ENCODE peak calls at places on chromosomes 6 and 20, in four cellular contexts. K is fibroblast of villous mesenchyme, P is breast epithelium, A is fibroblast of lung. I is an unnamed sample.

GRCh38 chr20:5670874-5671273 is 79.3 kb upstream of the SHLD1 start:
- DNase-seq in K (no peak), P (no peak), A (no peak), I (no peak)

GRCh38 chr6:13112921-13113320 is 215.4 kb downstream of the TBC1D7 start:
- DNase-seq in K (no peak), P (no peak), A (no peak), I (no peak)

GRCh38 chr6:109073344-109074235 is 21.1 kb downstream of the SESN1 start:
- DNase-seq in K (peak), P (no peak), A (peak), I (peak)

GRCh38 chr20:40276291-40276690 is 412.7 kb downstream of the MAFB start:
- DNase-seq in K (no peak), P (no peak), A (no peak), I (no peak)

GRCh38 chr6:46329568-46329967 is 158.8 kb upstream of the ENPP5 start:
- DNase-seq in K (peak), P (no peak), A (peak), I (no peak)

GRCh38 chr6:124334359-124334758 is 530.7 kb downstream of the NKAIN2 start:
- DNase-seq in K (no peak), P (no peak), A (no peak), I (no peak)

GRCh38 chr20:58308680-58309527 is 611 bp upstream of the RAB22A start:
- DNase-seq in K (peak), P (peak), A (peak), I (no peak)

GRCh38 chr6:49088631-49089030 is 374.4 kb downstream of the MMUT start:
- DNase-seq in K (no peak), P (no peak), A (no peak), I (no peak)

GRCh38 chr6:108174371-108175175 is 8.8 kb downstream of the NR2E1 start:
- DNase-seq in K (peak), P (no peak), A (peak), I (no peak)

GRCh38 chr6:156378853-156379252 is 398.3 kb upstream of the ARID1B start:
- DNase-seq in K (no peak), P (no peak), A (no peak), I (no peak)

GRCh38 chr20:33282991-33283555 is at the start of gene BPIFB1:
- DNase-seq in K (no peak), P (no peak), A (no peak), I (no peak)

GRCh38 chr20:10369723-10370090 is 64.3 kb downstream of the MKKS start:
- DNase-seq in K (peak), P (no peak), A (peak), I (no peak)

GRCh38 chr20:12808006-12808567 is 200.7 kb upstream of the SPTLC3 start:
- DNase-seq in K (no peak), P (no peak), A (no peak), I (no peak)

GRCh38 chr6:97958143-97958542 is 675.1 kb upstream of the MMS22L start:
- DNase-seq in K (no peak), P (peak), A (no peak), I (no peak)

GRCh38 chr6:170371588-170371987 is 65.0 kb downstream of the FAM120B start:
- DNase-seq in K (no peak), P (no peak), A (peak), I (no peak)

GRCh38 chr6:168149015-168149414 is 70.0 kb upstream of the FRMD1 start:
- DNase-seq in K (no peak), P (peak), A (no peak), I (no peak)

GRCh38 chr6:157989541-157990289 is 8.1 kb downstream of the SYNJ2 start:
- DNase-seq in K (peak), P (peak), A (peak), I (no peak)

GRCh38 chr6:102525336-102525735 is 1131.8 kb downstream of the GRIK2 start:
- DNase-seq in K (no peak), P (no peak), A (no peak), I (no peak)

GRCh38 chr20:10172998-10173655 is 45.5 kb upstream of the SNAP25 start:
- DNase-seq in K (no peak), P (no peak), A (no peak), I (no peak)

GRCh38 chr20:38855356-38855755 is 49.9 kb downstream of the PPP1R16B start:
- DNase-seq in K (no peak), P (no peak), A (no peak), I (peak)

GRCh38 chr20:48656661-48657211 is 171.1 kb downstream of the PREX1 start:
- DNase-seq in K (no peak), P (no peak), A (no peak), I (no peak)

GRCh38 chr6:22600059-22600458 is 30.7 kb downstream of the HDGFL1 start:
- DNase-seq in K (peak), P (no peak), A (peak), I (no peak)

GRCh38 chr6:44859901-44860410 is 468.2 kb upstream of the RUNX2 start:
- DNase-seq in K (peak), P (no peak), A (no peak), I (no peak)

GRCh38 chr6:44854712-44855111 is 467.2 kb downstream of the CDC5L start:
- DNase-seq in K (no peak), P (no peak), A (no peak), I (no peak)

GRCh38 chr6:44855562-44856494 is 468.3 kb downstream of the CDC5L start:
- DNase-seq in K (peak), P (no peak), A (peak), I (peak)

GRCh38 chr6:44856495-44856878 is 469.0 kb downstream of the CDC5L start:
- DNase-seq in K (peak), P (no peak), A (peak), I (no peak)

DNA sequence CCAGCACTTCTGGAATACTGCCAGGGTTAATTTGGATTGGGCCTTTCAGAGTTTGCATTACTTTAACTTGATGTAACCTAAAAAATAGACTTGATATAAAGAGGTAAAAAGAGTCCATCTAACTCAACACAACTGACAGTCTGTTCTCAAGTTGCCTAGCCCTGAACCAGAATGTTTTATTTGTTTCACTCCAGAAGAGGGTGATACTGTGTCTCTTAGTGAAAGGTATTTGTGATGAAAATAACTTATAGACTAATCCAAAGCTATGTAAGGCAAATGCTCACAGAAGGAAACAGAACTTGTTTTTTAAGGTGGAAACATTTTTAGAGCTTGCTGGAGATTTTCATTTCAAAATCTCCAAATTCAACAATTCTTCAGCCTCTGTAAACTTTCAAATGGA is 469.1 kb upstream of the RUNX2 start:
- DNase-seq in K (no peak), P (no peak), A (peak), I (no peak)
- TF ChIP-seq CTCF in K (no peak), P (no peak), A (no peak), I (peak)

GRCh38 chr6:41427642-41428401 is 92.4 kb downstream of the NCR2 start:
- DNase-seq in K (no peak), P (peak), A (no peak), I (no peak)
- TF ChIP-seq CTCF in K (no peak), P (no peak), A (no peak), I (no peak)

DNA sequence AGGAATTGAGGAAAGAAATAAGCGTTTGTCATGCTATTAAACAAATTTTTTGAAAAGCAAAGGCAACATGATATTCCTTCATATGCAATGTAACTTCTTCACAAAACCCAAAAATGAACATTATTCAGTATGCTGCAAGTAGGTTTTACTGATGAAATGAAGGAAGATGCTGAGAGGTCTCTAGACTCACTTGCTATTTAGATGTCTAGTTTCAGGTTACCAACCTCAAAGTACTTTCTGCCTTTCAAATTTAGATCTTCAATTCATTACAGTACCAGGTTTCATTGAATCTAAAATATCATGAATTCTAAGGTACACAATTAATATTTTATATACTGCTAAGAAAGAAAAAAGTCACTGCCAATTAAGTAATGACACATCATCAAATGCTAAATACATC is 39.9 kb downstream of the MYO6 start:
- DNase-seq in K (no peak), P (no peak), A (no peak), I (no peak)
- TF ChIP-seq CTCF in K (no peak), P (no peak), A (no peak), I (no peak)

DNA sequence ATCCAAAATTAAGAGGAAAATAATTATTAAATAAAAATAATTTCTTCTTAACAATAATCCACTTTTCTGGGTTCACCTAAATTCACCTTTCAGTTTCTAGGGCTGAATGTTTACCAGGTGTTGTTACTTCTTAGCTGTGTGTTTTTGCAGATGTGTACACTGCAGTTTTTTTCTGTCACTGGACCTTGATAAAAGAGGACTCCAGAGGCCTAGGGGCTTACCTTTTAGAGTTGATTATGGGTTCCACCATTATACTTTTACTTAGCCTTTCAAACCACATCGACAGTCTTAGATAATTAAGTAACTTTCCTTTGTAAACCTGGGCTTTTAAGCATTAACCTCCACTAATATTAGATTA is 766.5 kb downstream of the BCKDHB start:
- DNase-seq in K (no peak), P (no peak), A (no peak), I (no peak)
- TF ChIP-seq CTCF in K (no peak), P (no peak), A (no peak), I (no peak)

DNA sequence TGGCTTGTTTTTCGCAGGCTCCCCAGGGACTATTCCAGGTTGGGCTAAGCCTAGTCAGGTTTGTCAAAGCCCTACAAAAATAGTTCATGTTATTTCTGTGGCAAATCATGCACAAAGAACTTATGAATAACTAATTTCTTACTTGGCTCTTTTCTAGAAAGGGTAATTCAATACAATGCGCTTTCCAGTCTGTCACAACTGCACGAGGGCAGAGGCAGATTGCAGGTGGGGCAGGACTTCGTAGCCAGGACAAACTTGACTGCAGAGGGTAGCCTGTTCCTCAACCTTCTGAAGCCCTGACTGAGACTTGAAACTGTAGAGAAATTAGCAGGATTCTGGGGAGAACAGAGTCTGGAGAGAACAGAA is 253.5 kb downstream of the QKI start:
- DNase-seq in K (no peak), P (no peak), A (no peak), I (no peak)
- TF ChIP-seq CTCF in K (no peak), P (no peak), A (no peak), I (no peak)

GRCh38 chr6:26216886-26217713 is 129.9 kb downstream of the HFE start:
- DNase-seq in K (peak), P (peak), A (peak), I (no peak)
- TF ChIP-seq CTCF in K (peak), P (peak), A (peak), I (peak)

GRCh38 chr20:53020376-53020775 is 48.2 kb downstream of the TSHZ2 start:
- DNase-seq in K (no peak), P (no peak), A (no peak), I (no peak)

GRCh38 chr20:53021934-53022333 is 49.8 kb downstream of the TSHZ2 start:
- DNase-seq in K (no peak), P (no peak), A (no peak), I (no peak)

GRCh38 chr20:53020834-53021233 is 48.7 kb downstream of the TSHZ2 start:
- DNase-seq in K (no peak), P (no peak), A (no peak), I (no peak)

GRCh38 chr20:53023717-53024116 is 51.6 kb downstream of the TSHZ2 start:
- DNase-seq in K (peak), P (no peak), A (no peak), I (no peak)

DNA sequence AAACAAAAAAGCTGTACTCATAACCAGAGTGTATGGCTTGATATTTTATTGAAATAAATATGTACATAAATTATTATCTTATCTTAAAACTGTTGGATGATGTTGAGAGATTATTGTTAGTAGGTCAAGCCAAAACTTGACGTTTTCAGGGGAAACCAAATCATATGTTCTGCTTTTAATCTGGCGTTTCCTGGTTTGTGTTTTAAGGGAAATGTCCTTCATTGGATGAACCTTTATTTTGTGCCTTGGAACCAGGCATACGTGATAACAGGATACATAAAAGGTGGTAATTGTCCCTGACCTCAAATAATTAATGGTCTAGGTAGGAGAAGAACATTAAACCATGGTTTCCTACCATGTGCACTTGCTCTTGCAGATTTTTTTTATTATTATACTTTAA is 52.0 kb downstream of the TSHZ2 start:
- DNase-seq in K (no peak), P (no peak), A (no peak), I (no peak)
- TF ChIP-seq CTCF in K (no peak), P (no peak), A (no peak), I (no peak)

GRCh38 chr6:74050921-74051320 is 354.9 kb downstream of the CD109 start:
- DNase-seq in K (no peak), P (no peak), A (no peak), I (no peak)
- TF ChIP-seq CTCF in K (no peak), P (no peak), A (no peak), I (no peak)

DNA sequence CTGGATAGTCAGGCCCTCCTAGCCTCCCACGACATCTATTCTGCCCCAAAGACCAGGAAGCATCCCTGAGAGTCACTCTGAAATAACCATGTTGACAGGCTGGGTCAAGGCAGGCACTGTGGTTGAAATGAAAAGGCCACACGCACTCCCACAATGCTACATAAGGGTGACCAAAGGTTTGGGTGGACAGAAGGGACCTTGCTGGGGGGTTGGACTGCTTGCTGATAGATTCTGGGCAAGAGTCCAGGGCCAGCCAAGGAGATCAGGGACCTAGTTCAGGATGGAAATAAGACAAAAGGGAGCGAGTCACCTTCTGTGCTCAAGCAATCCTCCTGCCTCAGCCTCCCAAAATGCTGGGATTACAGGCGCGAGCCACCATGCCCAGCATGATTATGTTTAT is 32.5 kb upstream of the DSN1 start:
- DNase-seq in K (no peak), P (no peak), A (no peak), I (no peak)
- TF ChIP-seq CTCF in K (no peak), P (no peak), A (no peak), I (no peak)

DNA sequence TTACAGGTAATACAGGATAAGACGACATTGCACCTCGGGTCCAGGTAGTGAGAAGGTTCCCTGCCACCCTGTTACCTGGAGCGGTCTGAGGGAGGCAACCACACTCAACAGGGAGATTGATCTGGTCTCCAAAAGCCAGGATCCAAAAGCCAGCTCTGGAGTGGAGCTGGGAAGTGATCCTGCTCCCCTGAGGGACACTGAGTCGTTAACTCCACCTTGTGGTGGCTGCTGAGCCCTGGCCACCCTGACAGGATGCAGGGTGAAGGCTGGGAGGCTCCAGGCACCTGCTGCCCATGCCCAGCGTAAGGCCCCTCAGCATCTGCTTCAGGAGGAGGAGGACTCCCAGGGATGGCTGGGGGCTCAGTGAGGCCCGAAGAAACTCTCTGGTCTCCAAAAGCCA is 38.7 kb upstream of the SLC22A2 start:
- DNase-seq in K (no peak), P (no peak), A (no peak), I (no peak)
- TF ChIP-seq CTCF in K (peak), P (no peak), A (no peak), I (no peak)